ENCODE peak calls at places on chromosomes 5 and 9, in nine cellular contexts. One of them, this sample, is unnamed.
A peak's percentile ranks its signal among the peaks of the same experiment; 100 is the strongest.

GRCh38 chr5:101897914-101898313 is 398.2 kb downstream of the SLCO4C1 start:
- DNase-seq in SJSA1: no peak
- DNase-seq in effector memory CD8-positive, alpha-beta T cell: no peak
- DNase-seq in foreskin melanocyte: no peak
- DNase-seq in EH: peak; percentile 3
- DNase-seq in activated T-helper 1 cell treated with anti-CD3 and anti-CD28 coated beads, Interleukin-2, amount 50 U/mL, for 16 hours: no peak
- DNase-seq in hippocampal formation: no peak
- DNase-seq in stimulated activated CD8-positive, alpha-beta memory T cell treated with anti-CD3 and anti-CD28 coated beads, Interleukin-4, amount 100 ng/mL, for 1 hour: no peak
- DNase-seq in right cardiac atrium: no peak
- DNase-seq in this sample: peak; percentile 90

GRCh38 chr5:125609011-125609410 is 814.2 kb upstream of the GRAMD2B start:
- DNase-seq in EH: no peak
- DNase-seq in effector memory CD8-positive, alpha-beta T cell: no peak
- DNase-seq in stimulated activated CD8-positive, alpha-beta memory T cell treated with anti-CD3 and anti-CD28 coated beads, Interleukin-4, amount 100 ng/mL, for 1 hour: no peak
- DNase-seq in foreskin melanocyte: no peak
- DNase-seq in activated T-helper 1 cell treated with anti-CD3 and anti-CD28 coated beads, Interleukin-2, amount 50 U/mL, for 16 hours: no peak
- DNase-seq in hippocampal formation: no peak
- DNase-seq in SJSA1: no peak
- DNase-seq in right cardiac atrium: no peak
- DNase-seq in this sample: peak; percentile 11

GRCh38 chr9:124716795-124717194 is 54.3 kb downstream of the NR6A1 start:
- DNase-seq in activated T-helper 1 cell treated with anti-CD3 and anti-CD28 coated beads, Interleukin-2, amount 50 U/mL, for 16 hours: no peak
- DNase-seq in right cardiac atrium: no peak
- DNase-seq in foreskin melanocyte: no peak
- DNase-seq in EH: peak; percentile 68
- DNase-seq in SJSA1: no peak
- DNase-seq in stimulated activated CD8-positive, alpha-beta memory T cell treated with anti-CD3 and anti-CD28 coated beads, Interleukin-4, amount 100 ng/mL, for 1 hour: no peak
- DNase-seq in hippocampal formation: no peak
- DNase-seq in effector memory CD8-positive, alpha-beta T cell: no peak
- DNase-seq in this sample: no peak

GRCh38 chr9:27408523-27408922 is 111.6 kb upstream of the EQTN start:
- DNase-seq in SJSA1: no peak
- DNase-seq in activated T-helper 1 cell treated with anti-CD3 and anti-CD28 coated beads, Interleukin-2, amount 50 U/mL, for 16 hours: no peak
- DNase-seq in EH: no peak
- DNase-seq in foreskin melanocyte: no peak
- DNase-seq in stimulated activated CD8-positive, alpha-beta memory T cell treated with anti-CD3 and anti-CD28 coated beads, Interleukin-4, amount 100 ng/mL, for 1 hour: no peak
- DNase-seq in hippocampal formation: no peak
- DNase-seq in effector memory CD8-positive, alpha-beta T cell: no peak
- DNase-seq in right cardiac atrium: no peak
- DNase-seq in this sample: no peak

GRCh38 chr9:88922091-88922490 is 69.2 kb upstream of the S1PR3 start:
- DNase-seq in activated T-helper 1 cell treated with anti-CD3 and anti-CD28 coated beads, Interleukin-2, amount 50 U/mL, for 16 hours: no peak
- DNase-seq in stimulated activated CD8-positive, alpha-beta memory T cell treated with anti-CD3 and anti-CD28 coated beads, Interleukin-4, amount 100 ng/mL, for 1 hour: no peak
- DNase-seq in hippocampal formation: no peak
- DNase-seq in right cardiac atrium: no peak
- DNase-seq in EH: no peak
- DNase-seq in SJSA1: no peak
- DNase-seq in effector memory CD8-positive, alpha-beta T cell: peak; percentile 36
- DNase-seq in foreskin melanocyte: peak; percentile 32
- DNase-seq in this sample: no peak

GRCh38 chr9:136326777-136327312 is 494 bp upstream of the GPSM1 start:
- DNase-seq in effector memory CD8-positive, alpha-beta T cell: no peak
- DNase-seq in right cardiac atrium: no peak
- DNase-seq in hippocampal formation: no peak
- DNase-seq in activated T-helper 1 cell treated with anti-CD3 and anti-CD28 coated beads, Interleukin-2, amount 50 U/mL, for 16 hours: no peak
- DNase-seq in stimulated activated CD8-positive, alpha-beta memory T cell treated with anti-CD3 and anti-CD28 coated beads, Interleukin-4, amount 100 ng/mL, for 1 hour: no peak
- DNase-seq in EH: no peak
- DNase-seq in foreskin melanocyte: no peak
- DNase-seq in SJSA1: no peak
- DNase-seq in this sample: no peak

GRCh38 chr9:133738806-133739150 is 626 bp upstream of the SARDH start:
- DNase-seq in hippocampal formation: no peak
- DNase-seq in right cardiac atrium: no peak
- DNase-seq in activated T-helper 1 cell treated with anti-CD3 and anti-CD28 coated beads, Interleukin-2, amount 50 U/mL, for 16 hours: no peak
- DNase-seq in effector memory CD8-positive, alpha-beta T cell: no peak
- DNase-seq in stimulated activated CD8-positive, alpha-beta memory T cell treated with anti-CD3 and anti-CD28 coated beads, Interleukin-4, amount 100 ng/mL, for 1 hour: no peak
- DNase-seq in foreskin melanocyte: no peak
- DNase-seq in SJSA1: no peak
- DNase-seq in EH: no peak
- DNase-seq in this sample: no peak

GRCh38 chr5:43040287-43041098 is at the start of gene ANXA2R:
- DNase-seq in EH: peak; percentile 93
- DNase-seq in stimulated activated CD8-positive, alpha-beta memory T cell treated with anti-CD3 and anti-CD28 coated beads, Interleukin-4, amount 100 ng/mL, for 1 hour: peak; percentile 85
- DNase-seq in effector memory CD8-positive, alpha-beta T cell: peak; percentile 96
- DNase-seq in hippocampal formation: peak; percentile 69
- DNase-seq in activated T-helper 1 cell treated with anti-CD3 and anti-CD28 coated beads, Interleukin-2, amount 50 U/mL, for 16 hours: peak; percentile 82
- DNase-seq in right cardiac atrium: peak; percentile 93
- DNase-seq in SJSA1: peak; percentile 95
- DNase-seq in foreskin melanocyte: peak; percentile 87
- DNase-seq in this sample: peak; percentile 96

GRCh38 chr9:88007291-88007650 is 32.9 kb upstream of the CDK20 start:
- DNase-seq in SJSA1: no peak
- DNase-seq in foreskin melanocyte: no peak
- DNase-seq in effector memory CD8-positive, alpha-beta T cell: no peak
- DNase-seq in EH: no peak
- DNase-seq in stimulated activated CD8-positive, alpha-beta memory T cell treated with anti-CD3 and anti-CD28 coated beads, Interleukin-4, amount 100 ng/mL, for 1 hour: no peak
- DNase-seq in activated T-helper 1 cell treated with anti-CD3 and anti-CD28 coated beads, Interleukin-2, amount 50 U/mL, for 16 hours: no peak
- DNase-seq in right cardiac atrium: no peak
- DNase-seq in hippocampal formation: no peak
- DNase-seq in this sample: no peak

GRCh38 chr5:109654455-109654854 is 35.3 kb upstream of the MAN2A1 start:
- DNase-seq in SJSA1: peak; percentile 72
- DNase-seq in right cardiac atrium: no peak
- DNase-seq in activated T-helper 1 cell treated with anti-CD3 and anti-CD28 coated beads, Interleukin-2, amount 50 U/mL, for 16 hours: no peak
- DNase-seq in foreskin melanocyte: no peak
- DNase-seq in stimulated activated CD8-positive, alpha-beta memory T cell treated with anti-CD3 and anti-CD28 coated beads, Interleukin-4, amount 100 ng/mL, for 1 hour: no peak
- DNase-seq in EH: no peak
- DNase-seq in effector memory CD8-positive, alpha-beta T cell: no peak
- DNase-seq in hippocampal formation: no peak
- DNase-seq in this sample: no peak

GRCh38 chr5:73623929-73624404 is 2.0 kb upstream of the ARHGEF28 start:
- DNase-seq in stimulated activated CD8-positive, alpha-beta memory T cell treated with anti-CD3 and anti-CD28 coated beads, Interleukin-4, amount 100 ng/mL, for 1 hour: no peak
- DNase-seq in hippocampal formation: no peak
- DNase-seq in right cardiac atrium: no peak
- DNase-seq in SJSA1: no peak
- DNase-seq in foreskin melanocyte: no peak
- DNase-seq in effector memory CD8-positive, alpha-beta T cell: no peak
- DNase-seq in EH: no peak
- DNase-seq in activated T-helper 1 cell treated with anti-CD3 and anti-CD28 coated beads, Interleukin-2, amount 50 U/mL, for 16 hours: no peak
- DNase-seq in this sample: peak; percentile 60

GRCh38 chr5:154543380-154543779 is 65.4 kb upstream of the HAND1 start:
- DNase-seq in right cardiac atrium: no peak
- DNase-seq in foreskin melanocyte: no peak
- DNase-seq in stimulated activated CD8-positive, alpha-beta memory T cell treated with anti-CD3 and anti-CD28 coated beads, Interleukin-4, amount 100 ng/mL, for 1 hour: no peak
- DNase-seq in activated T-helper 1 cell treated with anti-CD3 and anti-CD28 coated beads, Interleukin-2, amount 50 U/mL, for 16 hours: no peak
- DNase-seq in effector memory CD8-positive, alpha-beta T cell: no peak
- DNase-seq in EH: peak; percentile 4
- DNase-seq in hippocampal formation: no peak
- DNase-seq in SJSA1: peak; percentile 84
- DNase-seq in this sample: no peak

GRCh38 chr5:145975001-145975360 is 38.6 kb downstream of the SH3RF2 start:
- DNase-seq in right cardiac atrium: peak; percentile 57
- DNase-seq in SJSA1: no peak
- DNase-seq in activated T-helper 1 cell treated with anti-CD3 and anti-CD28 coated beads, Interleukin-2, amount 50 U/mL, for 16 hours: no peak
- DNase-seq in foreskin melanocyte: no peak
- DNase-seq in EH: no peak
- DNase-seq in stimulated activated CD8-positive, alpha-beta memory T cell treated with anti-CD3 and anti-CD28 coated beads, Interleukin-4, amount 100 ng/mL, for 1 hour: no peak
- DNase-seq in effector memory CD8-positive, alpha-beta T cell: no peak
- DNase-seq in hippocampal formation: no peak
- DNase-seq in this sample: peak; percentile 84

GRCh38 chr9:99021512-99021911 is 77.8 kb downstream of the COL15A1 start:
- DNase-seq in stimulated activated CD8-positive, alpha-beta memory T cell treated with anti-CD3 and anti-CD28 coated beads, Interleukin-4, amount 100 ng/mL, for 1 hour: no peak
- DNase-seq in foreskin melanocyte: no peak
- DNase-seq in activated T-helper 1 cell treated with anti-CD3 and anti-CD28 coated beads, Interleukin-2, amount 50 U/mL, for 16 hours: no peak
- DNase-seq in right cardiac atrium: no peak
- DNase-seq in EH: no peak
- DNase-seq in SJSA1: no peak
- DNase-seq in hippocampal formation: no peak
- DNase-seq in effector memory CD8-positive, alpha-beta T cell: no peak
- DNase-seq in this sample: no peak

GRCh38 chr9:93558503-93558902 is 17.9 kb upstream of the PHF2 start:
- DNase-seq in activated T-helper 1 cell treated with anti-CD3 and anti-CD28 coated beads, Interleukin-2, amount 50 U/mL, for 16 hours: no peak
- DNase-seq in stimulated activated CD8-positive, alpha-beta memory T cell treated with anti-CD3 and anti-CD28 coated beads, Interleukin-4, amount 100 ng/mL, for 1 hour: no peak
- DNase-seq in hippocampal formation: no peak
- DNase-seq in SJSA1: no peak
- DNase-seq in foreskin melanocyte: no peak
- DNase-seq in EH: no peak
- DNase-seq in effector memory CD8-positive, alpha-beta T cell: no peak
- DNase-seq in right cardiac atrium: no peak
- DNase-seq in this sample: no peak

GRCh38 chr5:133475986-133476385 is 136.4 kb downstream of the FSTL4 start:
- DNase-seq in activated T-helper 1 cell treated with anti-CD3 and anti-CD28 coated beads, Interleukin-2, amount 50 U/mL, for 16 hours: no peak
- DNase-seq in right cardiac atrium: no peak
- DNase-seq in stimulated activated CD8-positive, alpha-beta memory T cell treated with anti-CD3 and anti-CD28 coated beads, Interleukin-4, amount 100 ng/mL, for 1 hour: no peak
- DNase-seq in SJSA1: no peak
- DNase-seq in effector memory CD8-positive, alpha-beta T cell: no peak
- DNase-seq in EH: peak; percentile 19
- DNase-seq in hippocampal formation: no peak
- DNase-seq in foreskin melanocyte: no peak
- DNase-seq in this sample: no peak

GRCh38 chr9:127813739-127814226 is 11.1 kb downstream of the FPGS start:
- DNase-seq in effector memory CD8-positive, alpha-beta T cell: no peak
- DNase-seq in EH: no peak
- DNase-seq in right cardiac atrium: peak; percentile 84
- DNase-seq in foreskin melanocyte: no peak
- DNase-seq in SJSA1: no peak
- DNase-seq in activated T-helper 1 cell treated with anti-CD3 and anti-CD28 coated beads, Interleukin-2, amount 50 U/mL, for 16 hours: no peak
- DNase-seq in hippocampal formation: no peak
- DNase-seq in stimulated activated CD8-positive, alpha-beta memory T cell treated with anti-CD3 and anti-CD28 coated beads, Interleukin-4, amount 100 ng/mL, for 1 hour: no peak
- DNase-seq in this sample: no peak

GRCh38 chr5:36875051-36875788 is 1.3 kb upstream of the NIPBL start:
- DNase-seq in right cardiac atrium: peak; percentile 81
- DNase-seq in EH: peak; percentile 64
- DNase-seq in effector memory CD8-positive, alpha-beta T cell: peak; percentile 39
- DNase-seq in activated T-helper 1 cell treated with anti-CD3 and anti-CD28 coated beads, Interleukin-2, amount 50 U/mL, for 16 hours: no peak
- DNase-seq in SJSA1: peak; percentile 72
- DNase-seq in stimulated activated CD8-positive, alpha-beta memory T cell treated with anti-CD3 and anti-CD28 coated beads, Interleukin-4, amount 100 ng/mL, for 1 hour: peak; percentile 19
- DNase-seq in hippocampal formation: peak; percentile 29
- DNase-seq in foreskin melanocyte: no peak
- DNase-seq in this sample: peak; percentile 62

GRCh38 chr9:137986268-137987099 is 108.9 kb downstream of the CACNA1B start:
- DNase-seq in right cardiac atrium: no peak
- DNase-seq in foreskin melanocyte: no peak
- DNase-seq in hippocampal formation: no peak
- DNase-seq in activated T-helper 1 cell treated with anti-CD3 and anti-CD28 coated beads, Interleukin-2, amount 50 U/mL, for 16 hours: no peak
- DNase-seq in stimulated activated CD8-positive, alpha-beta memory T cell treated with anti-CD3 and anti-CD28 coated beads, Interleukin-4, amount 100 ng/mL, for 1 hour: no peak
- DNase-seq in EH: no peak
- DNase-seq in SJSA1: no peak
- DNase-seq in effector memory CD8-positive, alpha-beta T cell: no peak
- DNase-seq in this sample: no peak

GRCh38 chr9:129441852-129442251 is 179.0 kb downstream of the C9orf50 start:
- DNase-seq in activated T-helper 1 cell treated with anti-CD3 and anti-CD28 coated beads, Interleukin-2, amount 50 U/mL, for 16 hours: no peak
- DNase-seq in hippocampal formation: no peak
- DNase-seq in SJSA1: no peak
- DNase-seq in effector memory CD8-positive, alpha-beta T cell: no peak
- DNase-seq in foreskin melanocyte: no peak
- DNase-seq in EH: no peak
- DNase-seq in stimulated activated CD8-positive, alpha-beta memory T cell treated with anti-CD3 and anti-CD28 coated beads, Interleukin-4, amount 100 ng/mL, for 1 hour: no peak
- DNase-seq in right cardiac atrium: peak; percentile 8
- DNase-seq in this sample: peak; percentile 25

GRCh38 chr5:159764283-159764927 is 151.9 kb upstream of the ADRA1B start:
- DNase-seq in SJSA1: peak; percentile 94
- DNase-seq in effector memory CD8-positive, alpha-beta T cell: no peak
- DNase-seq in hippocampal formation: no peak
- DNase-seq in foreskin melanocyte: peak; percentile 49
- DNase-seq in stimulated activated CD8-positive, alpha-beta memory T cell treated with anti-CD3 and anti-CD28 coated beads, Interleukin-4, amount 100 ng/mL, for 1 hour: no peak
- DNase-seq in activated T-helper 1 cell treated with anti-CD3 and anti-CD28 coated beads, Interleukin-2, amount 50 U/mL, for 16 hours: no peak
- DNase-seq in EH: peak; percentile 98
- DNase-seq in right cardiac atrium: peak; percentile 56
- DNase-seq in this sample: no peak

GRCh38 chr5:178542455-178542854 is 47.7 kb downstream of the COL23A1 start:
- DNase-seq in SJSA1: no peak
- DNase-seq in EH: no peak
- DNase-seq in activated T-helper 1 cell treated with anti-CD3 and anti-CD28 coated beads, Interleukin-2, amount 50 U/mL, for 16 hours: no peak
- DNase-seq in effector memory CD8-positive, alpha-beta T cell: no peak
- DNase-seq in hippocampal formation: no peak
- DNase-seq in foreskin melanocyte: no peak
- DNase-seq in right cardiac atrium: no peak
- DNase-seq in stimulated activated CD8-positive, alpha-beta memory T cell treated with anti-CD3 and anti-CD28 coated beads, Interleukin-4, amount 100 ng/mL, for 1 hour: no peak
- DNase-seq in this sample: no peak

GRCh38 chr9:110942522-110942921 is 95.7 kb downstream of the LPAR1 start:
- DNase-seq in foreskin melanocyte: no peak
- DNase-seq in stimulated activated CD8-positive, alpha-beta memory T cell treated with anti-CD3 and anti-CD28 coated beads, Interleukin-4, amount 100 ng/mL, for 1 hour: no peak
- DNase-seq in SJSA1: peak; percentile 49
- DNase-seq in EH: peak; percentile 94
- DNase-seq in hippocampal formation: no peak
- DNase-seq in effector memory CD8-positive, alpha-beta T cell: no peak
- DNase-seq in right cardiac atrium: no peak
- DNase-seq in activated T-helper 1 cell treated with anti-CD3 and anti-CD28 coated beads, Interleukin-2, amount 50 U/mL, for 16 hours: no peak
- DNase-seq in this sample: no peak

GRCh38 chr5:172713113-172713808 is 57.7 kb downstream of the DUSP1 start:
- DNase-seq in effector memory CD8-positive, alpha-beta T cell: peak; percentile 76
- DNase-seq in hippocampal formation: peak; percentile 44
- DNase-seq in foreskin melanocyte: peak; percentile 28
- DNase-seq in EH: peak; percentile 45
- DNase-seq in activated T-helper 1 cell treated with anti-CD3 and anti-CD28 coated beads, Interleukin-2, amount 50 U/mL, for 16 hours: peak; percentile 65
- DNase-seq in right cardiac atrium: peak; percentile 77
- DNase-seq in SJSA1: peak; percentile 76
- DNase-seq in stimulated activated CD8-positive, alpha-beta memory T cell treated with anti-CD3 and anti-CD28 coated beads, Interleukin-4, amount 100 ng/mL, for 1 hour: peak; percentile 65
- DNase-seq in this sample: peak; percentile 86

GRCh38 chr9:137198051-137198747 is 2.3 kb downstream of the TPRN start:
- DNase-seq in foreskin melanocyte: no peak
- DNase-seq in hippocampal formation: no peak
- DNase-seq in right cardiac atrium: no peak
- DNase-seq in effector memory CD8-positive, alpha-beta T cell: no peak
- DNase-seq in EH: no peak
- DNase-seq in stimulated activated CD8-positive, alpha-beta memory T cell treated with anti-CD3 and anti-CD28 coated beads, Interleukin-4, amount 100 ng/mL, for 1 hour: no peak
- DNase-seq in SJSA1: no peak
- DNase-seq in activated T-helper 1 cell treated with anti-CD3 and anti-CD28 coated beads, Interleukin-2, amount 50 U/mL, for 16 hours: no peak
- DNase-seq in this sample: peak; percentile 82

This sample was measured in DMS53.